ENCODE peak calls at places on chromosome 1, in eight cellular contexts. F, Y, L, U, Q, N, W and X are unnamed samples.

GRCh38 chr1:222788328-222789156 is 26.3 kb upstream of the DISP1 start:
- DNase-seq in Q (no peak), Y (no peak), F (no peak), L (no peak), U (no peak), W (no peak), N (no peak), X (no peak)

GRCh38 chr1:24266398-24266941 is 52.7 kb upstream of the GRHL3 start:
- DNase-seq in U (peak; percentile 94), Y (no peak), L (no peak), F (no peak), N (peak; percentile 85), Q (no peak), W (no peak), X (no peak)

GRCh38 chr1:230753586-230754251 is 6.5 kb downstream of the CAPN9 start:
- DNase-seq in N (no peak), L (no peak), U (no peak), Q (no peak), W (no peak), F (no peak), Y (peak; percentile 40), X (no peak)

GRCh38 chr1:116950497-116951174 is 40.9 kb downstream of the PTGFRN start:
- DNase-seq in L (no peak), Q (no peak), Y (no peak), N (no peak), W (no peak), U (peak; percentile 32), F (no peak), X (no peak)

GRCh38 chr1:93925206-93925605 is 16.0 kb upstream of the GCLM start:
- DNase-seq in F (no peak), W (no peak), Q (no peak), L (no peak), Y (no peak), N (no peak), U (no peak), X (no peak)

GRCh38 chr1:87100271-87100670 is 185.8 kb downstream of the HS2ST1 start:
- DNase-seq in N (no peak), U (no peak), L (no peak), W (no peak), Q (no peak), F (no peak), Y (no peak), X (no peak)

GRCh38 chr1:208113036-208113435 is 131.1 kb downstream of the PLXNA2 start:
- DNase-seq in L (no peak), Q (no peak), F (no peak), N (no peak), W (no peak), Y (no peak), U (no peak), X (no peak)

GRCh38 chr1:245717611-245718010 is 562.8 kb downstream of the KIF26B start:
- DNase-seq in F (no peak), W (no peak), L (no peak), U (no peak), Y (no peak), Q (no peak), N (no peak), X (no peak)